ENCODE peak calls at places on chromosomes 12 and 14, in eight cellular contexts. One of them, this sample, is unnamed.

GRCh38 chr14:68976160-68977067 is 2.7 kb downstream of the ACTN1 start:
- DNase-seq in heart left ventricle: peak; percentile 87
- DNase-seq in left ventricle myocardium inferior: peak; percentile 58
- DNase-seq in lower lobe of right lung: no peak
- DNase-seq in lung: no peak
- DNase-seq in A549: no peak
- DNase-seq in OCI-LY7: no peak
- DNase-seq in body of pancreas: peak; percentile 28
- DNase-seq in this sample: peak; percentile 42

GRCh38 chr12:100391856-100392255 is 35.0 kb downstream of the SLC17A8 start:
- DNase-seq in A549: no peak
- DNase-seq in left ventricle myocardium inferior: no peak
- DNase-seq in lung: no peak
- DNase-seq in OCI-LY7: no peak
- DNase-seq in lower lobe of right lung: no peak
- DNase-seq in body of pancreas: peak; percentile 11
- DNase-seq in heart left ventricle: no peak
- DNase-seq in this sample: no peak

GRCh38 chr14:86777950-86778602 is 1214.9 kb downstream of the GALC start:
- DNase-seq in heart left ventricle: no peak
- DNase-seq in left ventricle myocardium inferior: no peak
- DNase-seq in lung: no peak
- DNase-seq in lower lobe of right lung: no peak
- DNase-seq in A549: no peak
- DNase-seq in OCI-LY7: no peak
- DNase-seq in body of pancreas: no peak
- DNase-seq in this sample: no peak

GRCh38 chr12:8491848-8492530 is 21.3 kb upstream of the CLEC4D start:
- DNase-seq in heart left ventricle: no peak
- DNase-seq in OCI-LY7: no peak
- DNase-seq in lower lobe of right lung: no peak
- DNase-seq in lung: no peak
- DNase-seq in left ventricle myocardium inferior: no peak
- DNase-seq in body of pancreas: no peak
- DNase-seq in A549: no peak
- DNase-seq in this sample: no peak

GRCh38 chr12:76024102-76024781 is 7.3 kb downstream of the PHLDA1 start:
- DNase-seq in OCI-LY7: no peak
- DNase-seq in heart left ventricle: no peak
- DNase-seq in lower lobe of right lung: no peak
- DNase-seq in lung: no peak
- DNase-seq in body of pancreas: no peak
- DNase-seq in A549: no peak
- DNase-seq in left ventricle myocardium inferior: no peak
- DNase-seq in this sample: no peak

GRCh38 chr14:102696332-102696731 is 80.9 kb upstream of the TRAF3 start:
- DNase-seq in A549: no peak
- DNase-seq in OCI-LY7: no peak
- DNase-seq in left ventricle myocardium inferior: no peak
- DNase-seq in lower lobe of right lung: no peak
- DNase-seq in body of pancreas: peak; percentile 15
- DNase-seq in heart left ventricle: no peak
- DNase-seq in lung: no peak
- DNase-seq in this sample: no peak

GRCh38 chr12:102372112-102372511 is 108.3 kb downstream of the IGF1 start:
- DNase-seq in lower lobe of right lung: no peak
- DNase-seq in heart left ventricle: no peak
- DNase-seq in body of pancreas: no peak
- DNase-seq in left ventricle myocardium inferior: no peak
- DNase-seq in OCI-LY7: no peak
- DNase-seq in lung: no peak
- DNase-seq in A549: no peak
- DNase-seq in this sample: no peak

GRCh38 chr12:94710933-94711332 is 60.6 kb upstream of the TMCC3 start:
- DNase-seq in lower lobe of right lung: no peak
- DNase-seq in lung: no peak
- DNase-seq in body of pancreas: no peak
- DNase-seq in left ventricle myocardium inferior: no peak
- DNase-seq in OCI-LY7: peak; percentile 75
- DNase-seq in A549: peak; percentile 32
- DNase-seq in heart left ventricle: no peak
- DNase-seq in this sample: peak; percentile 39

GRCh38 chr14:61477845-61478438 is 156.6 kb downstream of the PRKCH start:
- DNase-seq in lower lobe of right lung: peak; percentile 89
- DNase-seq in body of pancreas: peak; percentile 92
- DNase-seq in OCI-LY7: peak; percentile 82
- DNase-seq in heart left ventricle: peak; percentile 86
- DNase-seq in lung: peak; percentile 72
- DNase-seq in A549: no peak
- DNase-seq in left ventricle myocardium inferior: peak; percentile 79
- DNase-seq in this sample: no peak

GRCh38 chr12:25458047-25458552 is 95.0 kb downstream of the LMNTD1 start:
- DNase-seq in heart left ventricle: no peak
- DNase-seq in OCI-LY7: no peak
- DNase-seq in lung: no peak
- DNase-seq in lower lobe of right lung: no peak
- DNase-seq in left ventricle myocardium inferior: no peak
- DNase-seq in body of pancreas: peak; percentile 18
- DNase-seq in A549: peak; percentile 61
- DNase-seq in this sample: peak; percentile 65

GRCh38 chr12:122079038-122079531 is 529 bp downstream of the MLXIP start:
- DNase-seq in lung: no peak
- DNase-seq in left ventricle myocardium inferior: no peak
- DNase-seq in A549: no peak
- DNase-seq in OCI-LY7: no peak
- DNase-seq in lower lobe of right lung: peak; percentile 67
- DNase-seq in body of pancreas: peak; percentile 65
- DNase-seq in heart left ventricle: peak; percentile 42
- DNase-seq in this sample: no peak

GRCh38 chr12:113990548-113991223 is 24.6 kb upstream of the RBM19 start:
- DNase-seq in heart left ventricle: no peak
- DNase-seq in lung: no peak
- DNase-seq in A549: no peak
- DNase-seq in left ventricle myocardium inferior: no peak
- DNase-seq in body of pancreas: no peak
- DNase-seq in OCI-LY7: no peak
- DNase-seq in lower lobe of right lung: no peak
- DNase-seq in this sample: no peak

GRCh38 chr12:55653031-55653430 is 16.3 kb downstream of the OR10P1 start:
- DNase-seq in body of pancreas: no peak
- DNase-seq in heart left ventricle: no peak
- DNase-seq in lower lobe of right lung: no peak
- DNase-seq in left ventricle myocardium inferior: no peak
- DNase-seq in OCI-LY7: no peak
- DNase-seq in A549: no peak
- DNase-seq in lung: no peak
- DNase-seq in this sample: no peak

GRCh38 chr12:561908-562593 is 101.2 kb downstream of the NINJ2 start:
- DNase-seq in OCI-LY7: no peak
- DNase-seq in body of pancreas: no peak
- DNase-seq in lower lobe of right lung: peak; percentile 85
- DNase-seq in left ventricle myocardium inferior: peak; percentile 38
- DNase-seq in A549: no peak
- DNase-seq in heart left ventricle: peak; percentile 75
- DNase-seq in lung: no peak
- DNase-seq in this sample: no peak

DNA sequence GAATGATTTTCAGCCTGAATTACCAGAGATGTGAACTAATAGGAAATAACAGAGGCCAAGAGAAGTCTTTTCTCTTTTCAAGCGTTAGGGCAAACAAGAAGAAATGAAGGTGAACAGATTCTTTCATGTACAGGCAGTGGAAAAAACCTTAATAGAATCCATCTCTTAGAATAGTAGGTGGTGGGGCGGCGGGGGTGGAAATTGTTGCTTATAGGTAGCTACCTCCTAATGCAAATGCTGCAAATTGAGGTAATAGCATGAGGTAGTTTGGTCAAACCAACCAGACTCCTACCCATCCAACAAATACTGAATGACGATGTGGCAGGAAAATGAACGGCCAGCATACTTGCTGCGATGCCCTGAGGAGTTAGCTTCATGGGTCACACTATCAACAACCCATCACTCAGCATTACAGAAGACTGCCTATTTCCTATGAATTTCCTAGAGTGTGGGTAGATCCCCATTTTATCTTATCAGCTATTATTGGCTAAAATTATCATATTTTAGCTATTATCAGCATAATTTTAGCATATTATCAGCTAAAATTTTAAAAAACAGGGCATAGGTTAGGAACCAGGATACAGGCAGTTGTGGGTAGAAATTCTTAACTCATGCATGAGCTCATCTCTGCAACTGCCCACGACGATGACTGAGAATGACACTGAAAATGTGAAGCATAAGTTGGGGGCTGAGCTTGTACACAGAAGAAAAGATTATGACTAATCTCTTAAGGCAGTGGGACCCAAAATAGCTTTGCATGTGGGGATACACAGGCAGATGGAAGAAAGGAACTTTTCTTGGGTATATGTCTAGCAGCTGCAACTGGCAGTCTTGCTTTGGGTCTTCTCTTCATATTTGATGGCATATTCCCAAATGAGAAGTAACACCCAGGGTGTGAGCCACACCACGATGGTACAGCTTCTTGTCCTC is 68.7 kb downstream of the NIN start:
- DNase-seq in OCI-LY7: no peak
- DNase-seq in lung: no peak
- DNase-seq in A549: no peak
- DNase-seq in heart left ventricle: no peak
- DNase-seq in lower lobe of right lung: no peak
- DNase-seq in left ventricle myocardium inferior: no peak
- DNase-seq in body of pancreas: no peak
- DNase-seq in this sample: no peak
- H3K4me3 ChIP-seq in OCI-LY7: no peak overlapping the region
- H3K4me3 ChIP-seq in lung: no peak overlapping the region
- H3K4me3 ChIP-seq in A549: no peak overlapping the region
- H3K4me3 ChIP-seq in heart left ventricle: no peak overlapping the region
- H3K4me3 ChIP-seq in lower lobe of right lung: no peak overlapping the region
- H3K4me3 ChIP-seq in left ventricle myocardium inferior: no peak overlapping the region
- H3K4me3 ChIP-seq in body of pancreas: no peak overlapping the region
- H3K4me3 ChIP-seq in this sample: no peak overlapping the region

GRCh38 chr12:61487728-61488127 is 772.5 kb upstream of the USP15 start:
- DNase-seq in body of pancreas: no peak
- DNase-seq in lower lobe of right lung: no peak
- DNase-seq in OCI-LY7: peak; percentile 56
- DNase-seq in A549: no peak
- DNase-seq in heart left ventricle: no peak
- DNase-seq in left ventricle myocardium inferior: no peak
- DNase-seq in lung: no peak
- DNase-seq in this sample: no peak
- TF ChIP-seq CTCF in body of pancreas: no peak
- TF ChIP-seq CTCF in lower lobe of right lung: no peak
- TF ChIP-seq CTCF in OCI-LY7: peak; percentile 74
- TF ChIP-seq CTCF in A549: no peak
- TF ChIP-seq CTCF in heart left ventricle: no peak
- TF ChIP-seq CTCF in left ventricle myocardium inferior: no peak
- TF ChIP-seq CTCF in lung: no peak
- TF ChIP-seq CTCF in this sample: no peak

GRCh38 chr12:14394317-14395058 is 29.0 kb downstream of the ATF7IP start:
- DNase-seq in lung: no peak
- DNase-seq in A549: peak; percentile 57
- DNase-seq in OCI-LY7: peak; percentile 90
- DNase-seq in left ventricle myocardium inferior: no peak
- DNase-seq in body of pancreas: peak; percentile 56
- DNase-seq in heart left ventricle: no peak
- DNase-seq in lower lobe of right lung: no peak
- DNase-seq in this sample: peak; percentile 34
- H3K4me1 ChIP-seq in lung: peaks cover 8% of the 10 kb centered on the region
- H3K4me1 ChIP-seq in A549: peaks cover 31% of the 10 kb centered on the region
- H3K4me1 ChIP-seq in OCI-LY7: peaks cover 78% of the 10 kb centered on the region
- H3K4me1 ChIP-seq in left ventricle myocardium inferior: peaks cover 60% of the 10 kb centered on the region
- H3K4me1 ChIP-seq in body of pancreas: peaks cover 61% of the 10 kb centered on the region
- H3K4me1 ChIP-seq in heart left ventricle: peaks cover 12% of the 10 kb centered on the region
- H3K4me1 ChIP-seq in lower lobe of right lung: peaks cover 33% of the 10 kb centered on the region
- H3K4me1 ChIP-seq in this sample: peaks cover 3% of the 10 kb centered on the region

GRCh38 chr12:116380066-116380465 is 102.6 kb upstream of the MED13L start:
- DNase-seq in A549: no peak
- DNase-seq in body of pancreas: no peak
- DNase-seq in lung: no peak
- DNase-seq in OCI-LY7: no peak
- DNase-seq in lower lobe of right lung: no peak
- DNase-seq in left ventricle myocardium inferior: no peak
- DNase-seq in heart left ventricle: no peak
- DNase-seq in this sample: no peak
- H3K4me3 ChIP-seq in A549: no peak overlapping the region
- H3K4me3 ChIP-seq in body of pancreas: no peak overlapping the region
- H3K4me3 ChIP-seq in lung: no peak overlapping the region
- H3K4me3 ChIP-seq in OCI-LY7: no peak overlapping the region
- H3K4me3 ChIP-seq in lower lobe of right lung: no peak overlapping the region
- H3K4me3 ChIP-seq in left ventricle myocardium inferior: no peak overlapping the region
- H3K4me3 ChIP-seq in heart left ventricle: no peak overlapping the region
- H3K4me3 ChIP-seq in this sample: no peak overlapping the region

DNA sequence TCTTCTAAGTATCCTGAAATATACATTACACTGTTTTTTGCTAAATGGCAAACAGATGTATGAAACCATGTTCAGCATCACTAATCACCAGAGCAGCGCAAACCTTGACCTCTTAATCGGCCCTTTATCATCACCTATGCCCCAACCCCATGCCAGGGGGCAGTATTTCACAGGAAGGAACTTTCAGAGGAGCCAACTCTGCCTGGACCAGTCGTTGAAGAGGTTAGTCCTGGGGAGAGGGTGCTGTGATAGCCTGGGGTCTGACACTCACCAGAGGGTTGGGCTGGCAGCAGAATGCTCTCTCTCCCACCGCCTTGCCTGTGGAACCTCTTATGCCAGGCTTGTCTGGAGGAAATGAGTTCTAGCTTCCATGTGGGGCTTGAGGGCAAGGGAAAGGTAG is 411.7 kb downstream of the TMEM117 start:
- DNase-seq in lung: no peak
- DNase-seq in OCI-LY7: no peak
- DNase-seq in left ventricle myocardium inferior: no peak
- DNase-seq in heart left ventricle: no peak
- DNase-seq in body of pancreas: no peak
- DNase-seq in lower lobe of right lung: no peak
- DNase-seq in A549: no peak
- DNase-seq in this sample: peak; percentile 8
- TF ChIP-seq CTCF in lung: no peak
- TF ChIP-seq CTCF in OCI-LY7: peak; percentile 56
- TF ChIP-seq CTCF in left ventricle myocardium inferior: no peak
- TF ChIP-seq CTCF in heart left ventricle: no peak
- TF ChIP-seq CTCF in body of pancreas: no peak
- TF ChIP-seq CTCF in lower lobe of right lung: no peak
- TF ChIP-seq CTCF in A549: no peak
- TF ChIP-seq CTCF in this sample: peak; percentile 11

This sample was measured in BE2C.